ENCODE peak calls at places on chromosome 16, in nine cellular contexts. Y is adipocyte; O is GM20000; H is stimulated activated naive B cell treated with anti-CD40 and anti-IgM and Interleukin-4, amounts not matched to agents 10 μg/mL and 1 μg/mL and 100 μg/mL, for 72 hours; I is fibroblast of villous mesenchyme; B is stimulated activated CD8-positive, alpha-beta memory T cell treated with anti-CD3 and anti-CD28 coated beads, Interleukin-2, amount 100 ng/mL, for 1 hour; R is foreskin fibroblast; Q is fibroblast of pulmonary artery; U is HEK293T. A is an unnamed sample.

GRCh38 chr16:85717393-85718152 is 28.8 kb upstream of the GINS2 start:
- DNase-seq in R (peak), B (peak), U (peak), Y (peak), I (peak), Q (peak), H (peak), O (peak), A (peak)

GRCh38 chr16:57025941-57026777 is 36.8 kb downstream of the NLRC5 start:
- DNase-seq in H (no peak), Q (no peak), B (no peak), U (no peak), O (no peak), Y (no peak), R (no peak), I (no peak), A (no peak)

GRCh38 chr16:84554627-84555328 is 50.3 kb upstream of the MEAK7 start:
- DNase-seq in Y (no peak), I (no peak), R (no peak), H (no peak), B (no peak), O (no peak), Q (no peak), U (no peak), A (no peak)

GRCh38 chr16:47731252-47731651 is 270.1 kb downstream of the PHKB start:
- DNase-seq in H (no peak), B (no peak), U (no peak), R (peak), Y (peak), O (no peak), I (peak), Q (peak), A (no peak)

GRCh38 chr16:53518550-53519416 is 15.8 kb upstream of the AKTIP start:
- DNase-seq in U (no peak), I (peak), O (peak), R (peak), Q (peak), H (peak), Y (peak), B (peak), A (no peak)

GRCh38 chr16:53734908-53735307 is 31.0 kb downstream of the FTO start:
- DNase-seq in R (no peak), I (no peak), U (no peak), Y (no peak), H (no peak), Q (no peak), O (no peak), B (no peak), A (no peak)

GRCh38 chr16:66898207-66898606 is 17.9 kb downstream of the PDP2 start:
- DNase-seq in Y (no peak), O (no peak), R (peak), I (no peak), H (no peak), Q (no peak), B (no peak), U (no peak), A (no peak)

GRCh38 chr16:50610331-50611262 is 62.4 kb downstream of the NKD1 start:
- DNase-seq in I (no peak), Q (no peak), U (no peak), B (no peak), R (no peak), H (no peak), O (no peak), Y (no peak), A (no peak)

GRCh38 chr16:60684002-60684401 is 1352.2 kb downstream of the CDH8 start:
- DNase-seq in B (no peak), I (no peak), Y (no peak), U (no peak), H (no peak), O (no peak), Q (no peak), R (no peak), A (no peak)

GRCh38 chr16:3171181-3171854 is 16.7 kb upstream of the OR1F1 start:
- DNase-seq in Q (no peak), U (no peak), I (no peak), B (peak), O (peak), H (peak), R (peak), Y (no peak), A (no peak)

GRCh38 chr16:57818377-57819055 is 16.2 kb upstream of the KIFC3 start:
- DNase-seq in R (no peak), U (no peak), O (no peak), B (no peak), I (no peak), H (no peak), Y (no peak), Q (no peak), A (no peak)

GRCh38 chr16:80910434-80910833 is 96.3 kb downstream of the CMC2 start:
- DNase-seq in I (no peak), U (no peak), B (no peak), H (no peak), Q (no peak), Y (no peak), O (no peak), R (no peak), A (no peak)

GRCh38 chr16:81369888-81370504 is 55.2 kb downstream of the GAN start:
- DNase-seq in H (no peak), R (no peak), O (no peak), I (no peak), U (no peak), Q (no peak), B (no peak), Y (no peak), A (no peak)

GRCh38 chr16:49601541-49601940 is 227.9 kb downstream of the C16orf78 start:
- DNase-seq in Y (no peak), I (no peak), R (no peak), H (no peak), O (no peak), Q (no peak), U (no peak), B (no peak), A (no peak)

GRCh38 chr16:4415538-4416199 is 727 bp downstream of the CORO7 start:
- DNase-seq in O (no peak), I (peak), U (peak), Q (no peak), R (peak), H (peak), Y (peak), B (no peak), A (no peak)

GRCh38 chr16:84648595-84649510 is 542 bp downstream of the KLHL36 start:
- DNase-seq in I (no peak), Q (no peak), B (peak), H (peak), R (peak), O (peak), Y (peak), U (peak), A (no peak)

GRCh38 chr16:23557779-23558330 is 328 bp downstream of the UBFD1 start:
- DNase-seq in Y (peak), O (no peak), B (no peak), H (no peak), Q (peak), R (peak), U (peak), I (peak), A (no peak)

GRCh38 chr16:80324371-80324770 is 216.4 kb upstream of the DYNLRB2 start:
- DNase-seq in Q (no peak), I (no peak), R (no peak), H (no peak), U (no peak), Y (no peak), O (no peak), B (no peak), A (no peak)

GRCh38 chr16:27377666-27378485 is 24.1 kb upstream of the IL21R start:
- DNase-seq in R (no peak), Y (no peak), O (peak), B (no peak), H (peak), Q (no peak), I (no peak), U (no peak), A (no peak)

GRCh38 chr16:50282955-50283631 is 16.7 kb downstream of the ADCY7 start:
- DNase-seq in I (peak), B (no peak), R (no peak), O (no peak), Y (no peak), H (no peak), U (no peak), Q (no peak), A (no peak)

GRCh38 chr16:65546353-65546791 is 424.5 kb upstream of the CDH11 start:
- DNase-seq in O (no peak), U (no peak), I (peak), H (no peak), Q (peak), B (no peak), Y (peak), R (peak), A (no peak)

GRCh38 chr16:104828-105374 is 26.9 kb downstream of the MPG start:
- DNase-seq in Y (no peak), B (no peak), H (no peak), R (no peak), U (no peak), O (no peak), I (no peak), Q (no peak), A (no peak)

GRCh38 chr16:25481636-25482035 is 210.1 kb upstream of the HS3ST4 start:
- DNase-seq in O (no peak), H (no peak), U (no peak), Y (no peak), I (no peak), B (no peak), R (no peak), Q (no peak), A (no peak)

GRCh38 chr16:67666538-67667433 is at the start of the genes C16orf86 and ENKD1:
- DNase-seq in B (peak), O (peak), I (peak), Q (peak), Y (peak), R (peak), H (peak), U (peak), A (peak)

GRCh38 chr16:89118361-89119061 is 24.9 kb downstream of the ACSF3 start:
- DNase-seq in U (no peak), H (no peak), O (no peak), I (no peak), R (no peak), Q (no peak), Y (no peak), B (no peak), A (no peak)

GRCh38 chr16:13056607-13057006 is 155.2 kb downstream of the SHISA9 start:
- DNase-seq in Y (no peak), B (no peak), I (no peak), O (no peak), U (no peak), H (no peak), R (no peak), Q (no peak), A (no peak)

GRCh38 chr16:4376126-4376819 is 4.6 kb downstream of the VASN start:
- DNase-seq in H (no peak), R (peak), O (no peak), Y (peak), U (no peak), B (no peak), Q (peak), I (peak), A (no peak)

GRCh38 chr16:27591837-27592236 is 41.9 kb downstream of the KATNIP start:
- DNase-seq in Q (no peak), R (no peak), I (no peak), U (no peak), O (no peak), Y (no peak), H (no peak), B (no peak), A (no peak)

GRCh38 chr16:81604960-81605383 is 160.4 kb downstream of the CMIP start:
- DNase-seq in H (no peak), I (peak), B (no peak), Y (peak), O (no peak), Q (peak), U (no peak), R (peak), A (no peak)

GRCh38 chr16:2487903-2488531 is 13.1 kb downstream of the TBC1D24 start:
- DNase-seq in O (no peak), Q (no peak), Y (no peak), R (peak), H (no peak), U (no peak), B (no peak), I (no peak), A (no peak)

GRCh38 chr16:88988980-88989791 is 12.2 kb upstream of the CBFA2T3 start:
- DNase-seq in R (no peak), Y (no peak), U (no peak), B (no peak), I (no peak), Q (no peak), H (no peak), O (no peak), A (no peak)

GRCh38 chr16:83887088-83887487 is 11.8 kb upstream of the MLYCD start:
- DNase-seq in Q (peak), R (peak), B (no peak), H (no peak), I (no peak), U (no peak), Y (no peak), O (no peak), A (peak)

GRCh38 chr16:324451-325334 is 27.8 kb downstream of the AXIN1 start:
- DNase-seq in O (peak), Q (no peak), I (no peak), Y (no peak), B (peak), R (no peak), H (peak), U (peak), A (no peak)

GRCh38 chr16:14181371-14182050 is 110.4 kb downstream of the MRTFB start:
- DNase-seq in H (no peak), Q (peak), B (no peak), Y (peak), I (peak), U (no peak), O (no peak), R (peak), A (no peak)

GRCh38 chr16:4465977-4466779 is 8.2 kb downstream of the NMRAL1 start:
- DNase-seq in H (no peak), Y (no peak), B (peak), I (peak), O (no peak), Q (peak), R (no peak), U (no peak), A (no peak)

GRCh38 chr16:88536971-88537751 is 33.0 kb upstream of the ZC3H18 start:
- DNase-seq in B (no peak), O (no peak), Q (no peak), I (no peak), H (no peak), Y (no peak), U (no peak), R (no peak), A (no peak)

GRCh38 chr16:56787185-56787584 is 57.3 kb downstream of the NUP93 start:
- DNase-seq in O (no peak), B (no peak), U (no peak), Q (no peak), R (no peak), Y (no peak), H (no peak), I (no peak), A (no peak)

GRCh38 chr16:24853830-24854229 is 8.1 kb downstream of the SLC5A11 start:
- DNase-seq in H (no peak), U (no peak), I (peak), Q (peak), Y (peak), B (no peak), R (peak), O (no peak), A (no peak)